ENCODE peak calls at places on chromosomes 6 and 20, in eight cellular contexts. I is mesendoderm; B is lower leg skin; N is GM12864; E is NCI-H2171 treated with DMSO at 0.1 percent for 48 hours; W is stimulated activated CD8-positive, alpha-beta memory T cell treated with anti-CD3 and anti-CD28 coated beads, Interleukin-4, amount 100 ng/mL, for 1 hour; Z is omental fat pad; T is posterior cingulate gyrus. U is an unnamed sample.
A peak's percentile ranks its signal among the peaks of the same experiment; 100 is the strongest.

GRCh38 chr6:56370127-56370540 is 122.8 kb upstream of the COL21A1 start:
- DNase-seq in I (peak; percentile 78), B (peak; percentile 73), N (no peak), E (no peak), W (no peak), Z (no peak), T (no peak), U (peak; percentile 45)

GRCh38 chr6:150537893-150538292 is 61.8 kb upstream of the PLEKHG1 start:
- DNase-seq in I (no peak), B (peak; percentile 49), N (no peak), E (no peak), W (no peak), Z (no peak), T (no peak), U (peak; percentile 32)

GRCh38 chr6:165782124-165782523 is 119.1 kb upstream of the PDE10A start:
- DNase-seq in I (no peak), B (no peak), N (no peak), E (no peak), W (no peak), Z (no peak), T (no peak), U (no peak)

GRCh38 chr20:3908667-3909066 is 19.5 kb downstream of the PANK2 start:
- DNase-seq in I (no peak), B (no peak), N (no peak), E (no peak), W (no peak), Z (no peak), T (no peak), U (no peak)

GRCh38 chr6:24996145-24996836 is 60.5 kb upstream of the RIPOR2 start:
- DNase-seq in I (no peak), B (no peak), N (no peak), E (peak; percentile 5), W (no peak), Z (no peak), T (no peak), U (no peak)

GRCh38 chr20:54058420-54059139 is 11.8 kb downstream of the BCAS1 start:
- DNase-seq in I (peak; percentile 52), B (no peak), N (peak; percentile 49), E (peak; percentile 63), W (no peak), Z (no peak), T (no peak), U (no peak)

GRCh38 chr6:135211306-135211702 is 30.2 kb downstream of the MYB start:
- DNase-seq in I (no peak), B (no peak), N (no peak), E (no peak), W (no peak), Z (no peak), T (no peak), U (no peak)

GRCh38 chr20:3646651-3647050 is 16.5 kb downstream of the GFRA4 start:
- DNase-seq in I (no peak), B (no peak), N (no peak), E (no peak), W (no peak), Z (no peak), T (no peak), U (no peak)

GRCh38 chr6:32815996-32816395 is 806 bp downstream of the HLA-DOB start:
- DNase-seq in I (no peak), B (no peak), N (peak; percentile 48), E (no peak), W (no peak), Z (no peak), T (no peak), U (no peak)

GRCh38 chr6:168247456-168248147 is 72.0 kb downstream of the DACT2 start:
- DNase-seq in I (no peak), B (peak; percentile 41), N (no peak), E (peak; percentile 1), W (no peak), Z (no peak), T (no peak), U (no peak)

GRCh38 chr6:36714511-36714910 is 16.9 kb downstream of the RAB44 start:
- DNase-seq in I (no peak), B (no peak), N (no peak), E (no peak), W (no peak), Z (peak; percentile 19), T (no peak), U (no peak)

GRCh38 chr6:2183235-2183634 is 62.2 kb downstream of the GMDS start:
- DNase-seq in I (no peak), B (no peak), N (no peak), E (no peak), W (no peak), Z (no peak), T (no peak), U (no peak)

GRCh38 chr6:3228046-3228671 is 706 bp upstream of the TUBB2B start:
- DNase-seq in I (peak; percentile 89), B (no peak), N (no peak), E (peak; percentile 96), W (no peak), Z (no peak), T (no peak), U (no peak)

GRCh38 chr6:163427498-163428254 is 13.2 kb downstream of the QKI start:
- DNase-seq in I (peak; percentile 86), B (no peak), N (no peak), E (peak; percentile 53), W (no peak), Z (no peak), T (no peak), U (no peak)

GRCh38 chr6:1855890-1856289 is 246.2 kb downstream of the FOXC1 start:
- DNase-seq in I (no peak), B (no peak), N (no peak), E (no peak), W (no peak), Z (no peak), T (no peak), U (no peak)

GRCh38 chr20:62141397-62142251 is 1.6 kb downstream of the PSMA7 start:
- DNase-seq in I (peak; percentile 58), B (no peak), N (no peak), E (no peak), W (no peak), Z (no peak), T (no peak), U (peak; percentile 55)

GRCh38 chr20:63454729-63455567 is 17.5 kb downstream of the KCNQ2 start:
- DNase-seq in I (peak; percentile 80), B (no peak), N (no peak), E (peak; percentile 76), W (no peak), Z (no peak), T (no peak), U (no peak)

GRCh38 chr6:130524552-130524951 is 158.7 kb downstream of the TMEM200A start:
- DNase-seq in I (peak; percentile 29), B (no peak), N (no peak), E (no peak), W (no peak), Z (no peak), T (no peak), U (no peak)

U was measured in gastrocnemius medialis.